ENCODE peak calls at places on chromosome 15, in eight cellular contexts. V, Q, A, H, P, G, R and T are unnamed samples.

GRCh38 chr15:63971427-63971805 is 74.9 kb downstream of the DAPK2 start:
- DNase-seq in A (no peak), P (no peak), H (no peak), V (peak; percentile 52), Q (no peak), R (no peak), G (peak; percentile 64), T (peak; percentile 22)

GRCh38 chr15:63494406-63494805 is 10.0 kb upstream of the USP3 start:
- DNase-seq in R (no peak), V (no peak), Q (no peak), A (no peak), H (no peak), P (no peak), G (no peak), T (peak; percentile 24)

GRCh38 chr15:70091649-70092461 is 5.9 kb downstream of the TLE3 start:
- DNase-seq in V (no peak), R (no peak), Q (peak; percentile 88), G (no peak), P (no peak), H (no peak), A (no peak), T (no peak)

GRCh38 chr15:43204016-43204901 is 16.6 kb downstream of the EPB42 start:
- DNase-seq in H (peak; percentile 55), R (peak; percentile 49), P (no peak), Q (no peak), A (peak; percentile 48), V (peak; percentile 38), G (peak; percentile 39), T (peak; percentile 50)

GRCh38 chr15:94312946-94313345 is 81.6 kb downstream of the MCTP2 start:
- DNase-seq in A (no peak), P (no peak), R (no peak), V (no peak), H (no peak), Q (no peak), G (no peak), T (no peak)

GRCh38 chr15:43150171-43150929 is 17.0 kb downstream of the TMEM62 start:
- DNase-seq in A (no peak), G (no peak), H (no peak), Q (peak; percentile 79), R (no peak), V (no peak), P (no peak), T (no peak)

GRCh38 chr15:73305331-73306211 is 63.2 kb downstream of the HCN4 start:
- DNase-seq in G (no peak), Q (peak; percentile 51), P (no peak), H (peak; percentile 47), R (peak; percentile 21), V (no peak), A (no peak), T (no peak)

GRCh38 chr15:50800715-50801114 is 35.2 kb upstream of the SPPL2A start:
- DNase-seq in P (no peak), Q (no peak), H (no peak), R (no peak), A (no peak), V (no peak), G (peak; percentile 65), T (no peak)

GRCh38 chr15:98071786-98072185 is 111.3 kb downstream of the ARRDC4 start:
- DNase-seq in P (no peak), Q (no peak), H (no peak), R (no peak), G (no peak), V (no peak), A (no peak), T (no peak)

GRCh38 chr15:82549199-82549665 is 9.0 kb upstream of the RPS17 start:
- DNase-seq in Q (no peak), H (no peak), A (no peak), V (no peak), P (no peak), R (no peak), G (no peak), T (no peak)

GRCh38 chr15:101090460-101090853 is 161.4 kb downstream of the CHSY1 start:
- DNase-seq in A (no peak), R (peak; percentile 32), H (no peak), G (no peak), Q (no peak), V (no peak), P (no peak), T (no peak)

GRCh38 chr15:68432665-68433064 is 702 bp upstream of the ITGA11 start:
- DNase-seq in R (no peak), A (no peak), V (no peak), H (peak; percentile 11), P (no peak), G (no peak), Q (no peak), T (no peak)

GRCh38 chr15:48623456-48623855 is 22.1 kb downstream of the FBN1 start:
- DNase-seq in A (no peak), Q (no peak), V (no peak), G (no peak), H (no peak), P (no peak), R (no peak), T (no peak)
- H3K4me1 ChIP-seq in A (peaks cover 14% of the 10 kb centered on the region), Q (no peaks in the 10 kb centered on the region), V (no peaks in the 10 kb centered on the region), G (no peaks in the 10 kb centered on the region), H (peaks cover 46% of the 10 kb centered on the region), P (no peaks in the 10 kb centered on the region), R (no peaks in the 10 kb centered on the region), T (no peaks in the 10 kb centered on the region)

GRCh38 chr15:38992541-38993334 is 428.1 kb upstream of the RASGRP1 start:
- DNase-seq in P (no peak), Q (no peak), A (no peak), R (no peak), V (no peak), H (no peak), G (no peak), T (no peak)

GRCh38 chr15:38996111-38996541 is 431.5 kb upstream of the RASGRP1 start:
- DNase-seq in V (no peak), A (no peak), P (no peak), H (no peak), Q (no peak), R (no peak), G (no peak), T (no peak)

GRCh38 chr15:38991701-38992100 is 427.1 kb upstream of the RASGRP1 start:
- DNase-seq in P (no peak), G (no peak), R (no peak), H (no peak), V (no peak), Q (no peak), A (no peak), T (no peak)

GRCh38 chr15:38994310-38994709 is 429.7 kb upstream of the RASGRP1 start:
- DNase-seq in R (no peak), H (no peak), Q (no peak), G (no peak), P (no peak), V (no peak), A (no peak), T (no peak)

DNA sequence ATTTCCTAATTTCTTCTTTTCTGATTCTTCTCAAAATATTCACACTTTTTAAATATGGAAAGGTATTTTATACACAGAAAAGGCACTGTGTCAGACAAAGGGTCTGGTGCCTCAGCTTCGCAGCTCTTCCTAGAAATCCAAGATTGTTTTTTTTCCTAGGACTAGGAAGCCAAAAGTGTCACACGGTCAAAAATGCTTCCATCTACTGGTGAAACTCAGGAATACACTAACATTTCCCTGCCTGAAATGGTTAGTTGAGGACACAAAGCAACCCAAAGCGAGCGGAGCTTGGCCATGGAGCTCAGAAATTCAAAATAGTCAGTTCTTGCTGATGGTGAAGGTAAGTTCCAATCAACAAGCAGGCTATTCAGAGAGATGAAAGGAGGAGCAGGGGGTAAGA is 426.5 kb upstream of the RASGRP1 start:
- DNase-seq in Q (no peak), V (no peak), P (no peak), R (no peak), H (no peak), A (no peak), G (no peak), T (no peak)
- TF ChIP-seq CTCF in Q (peak; percentile 43), V (peak; percentile 20), P (no peak), R (peak; percentile 34), H (peak; percentile 52), A (no peak), G (peak; percentile 11), T (no peak)

GRCh38 chr15:48475600-48476395 is 144.6 kb downstream of the DUT start:
- DNase-seq in P (no peak), H (no peak), V (no peak), R (no peak), Q (no peak), A (no peak), G (no peak), T (no peak)

GRCh38 chr15:48479751-48480150 is 148.5 kb downstream of the DUT start:
- DNase-seq in V (no peak), G (no peak), A (no peak), P (no peak), R (no peak), Q (no peak), H (no peak), T (no peak)

GRCh38 chr15:48481802-48482201 is 150.6 kb downstream of the DUT start:
- DNase-seq in P (no peak), A (no peak), V (no peak), Q (no peak), H (no peak), R (no peak), G (no peak), T (no peak)

GRCh38 chr15:48477795-48478360 is 146.6 kb downstream of the DUT start:
- DNase-seq in H (no peak), P (no peak), Q (no peak), A (no peak), G (no peak), V (no peak), R (no peak), T (no peak)

GRCh38 chr15:48478581-48478980 is 147.4 kb downstream of the DUT start:
- DNase-seq in G (no peak), V (no peak), P (no peak), R (no peak), Q (no peak), A (no peak), H (no peak), T (no peak)
- H3K27ac ChIP-seq in G (no peak overlapping the region), V (no peak overlapping the region), P (no peak overlapping the region), R (no peak overlapping the region), Q (no peak overlapping the region), A (no peak overlapping the region), H (no peak overlapping the region), T (no peak overlapping the region)

GRCh38 chr15:22956257-22956979 is 23.8 kb downstream of the CYFIP1 start:
- DNase-seq in A (peak; percentile 71), V (peak; percentile 15), Q (no peak), G (no peak), R (no peak), P (peak; percentile 68), H (peak; percentile 63), T (no peak)
- H3K4me1 ChIP-seq in A (peaks cover 26% of the 10 kb centered on the region), V (no peaks in the 10 kb centered on the region), Q (no peaks in the 10 kb centered on the region), G (no peaks in the 10 kb centered on the region), R (no peaks in the 10 kb centered on the region), P (no peaks in the 10 kb centered on the region), H (peaks cover 96% of the 10 kb centered on the region), T (no peaks in the 10 kb centered on the region)